ENCODE peak calls at places on chromosomes 1 and 21, in four cellular contexts. C is T follicular helper cell; L is activated T-helper 1 cell treated with anti-CD3 and anti-CD28 coated beads, Interleukin-12 subunit alpha, Interleukin-12 subunit beta, Interleukin-2, Interleukin-4 antibody, amounts not matched to agents 30 ng/mL and 10 ng/mL and 1 ng/mL, durations not matched to agents 14 hours and 24 hours and 36 hours; X is stimulated activated CD8-positive, alpha-beta memory T cell treated with anti-CD3 and anti-CD28 coated beads, Interleukin-2, amount 100 ng/mL, for 1 hour. D is an unnamed sample.

GRCh38 chr21:43702785-43703067 is 16.2 kb upstream of the PDXK start:
- DNase-seq in L (no peak), X (no peak), C (no peak), D (no peak)

GRCh38 chr1:211830330-211831142 is at the start of gene LPGAT1:
- DNase-seq in L (peak), X (peak), C (peak), D (peak)

GRCh38 chr1:158819461-158820443 is 11.4 kb upstream of the MNDA start:
- DNase-seq in C (no peak), X (no peak), L (no peak), D (no peak)

GRCh38 chr1:40270152-40270834 is 12.3 kb downstream of the ZMPSTE24 start:
- DNase-seq in X (no peak), C (no peak), L (no peak), D (no peak)

GRCh38 chr1:172206256-172206655 is 214.2 kb upstream of the C1orf105 start:
- DNase-seq in L (no peak), X (no peak), C (no peak), D (no peak)

GRCh38 chr1:215665212-215665611 is 98.1 kb downstream of the KCTD3 start:
- DNase-seq in L (no peak), C (no peak), X (no peak), D (no peak)

GRCh38 chr21:42291003-42291750 is 24.0 kb downstream of the TFF3 start:
- DNase-seq in C (no peak), X (no peak), L (no peak), D (no peak)

GRCh38 chr1:167291539-167292195 is 71.0 kb downstream of the POU2F1 start:
- DNase-seq in L (no peak), C (no peak), X (no peak), D (no peak)

GRCh38 chr1:161265305-161265704 is 6.8 kb downstream of the PCP4L1 start:
- DNase-seq in X (no peak), C (no peak), L (no peak), D (no peak)

GRCh38 chr1:172326171-172326570 is 94.3 kb upstream of the C1orf105 start:
- DNase-seq in C (no peak), L (no peak), X (no peak), D (no peak)

GRCh38 chr21:43367296-43367695 is 59.6 kb downstream of the SIK1 start:
- DNase-seq in X (no peak), C (no peak), L (no peak), D (no peak)

GRCh38 chr1:227792216-227793078 is 23.0 kb upstream of the PRSS38 start:
- DNase-seq in C (no peak), X (no peak), L (no peak), D (peak)

GRCh38 chr21:43196789-43197188 is 28.0 kb downstream of the CRYAA start:
- DNase-seq in L (no peak), X (no peak), C (no peak), D (no peak)

GRCh38 chr1:205750683-205751651 is 985 bp upstream of the NUCKS1 start:
- DNase-seq in X (no peak), C (no peak), L (no peak), D (no peak)

GRCh38 chr1:69499203-69499803 is 68.4 kb upstream of the LRRC7 start:
- DNase-seq in C (no peak), X (no peak), L (no peak), D (no peak)

GRCh38 chr1:96236156-96236739 is 485.3 kb upstream of the PTBP2 start:
- DNase-seq in C (no peak), X (no peak), L (no peak), D (peak)

GRCh38 chr1:38047603-38048146 is 1.1 kb upstream of the POU3F1 start:
- DNase-seq in L (no peak), C (no peak), X (no peak), D (no peak)

GRCh38 chr1:8903410-8903809 is 24.9 kb upstream of the ENO1 start:
- DNase-seq in X (no peak), L (no peak), C (no peak), D (no peak)

GRCh38 chr21:45138199-45139002 is 64.0 kb downstream of the ADARB1 start:
- DNase-seq in C (peak), L (peak), X (peak), D (peak)

GRCh38 chr1:116666747-116667576 is 571 bp downstream of the IGSF3 start:
- DNase-seq in L (no peak), C (no peak), X (no peak), D (no peak)

GRCh38 chr1:182069028-182069466 is 7.5 kb upstream of the ZNF648 start:
- DNase-seq in C (no peak), X (no peak), L (no peak), D (peak)

GRCh38 chr1:248807067-248807737 is 18.5 kb downstream of the SH3BP5L start:
- DNase-seq in L (peak), C (peak), X (no peak), D (peak)

GRCh38 chr1:74748962-74749361 is 16.0 kb downstream of the TYW3 start:
- DNase-seq in X (no peak), C (no peak), L (no peak), D (no peak)

GRCh38 chr1:154326546-154327465 is 1.5 kb downstream of the ATP8B2 start:
- DNase-seq in L (no peak), X (no peak), C (no peak), D (peak)

GRCh38 chr1:54094001-54094729 is 40.8 kb downstream of the TCEANC2 start:
- DNase-seq in X (no peak), L (no peak), C (no peak), D (no peak)

GRCh38 chr1:34362949-34363348 is 186.2 kb downstream of the C1orf94 start:
- DNase-seq in C (no peak), L (no peak), X (no peak), D (no peak)

GRCh38 chr1:160099716-160100375 is 1.4 kb upstream of the IGSF8 start:
- DNase-seq in L (no peak), C (no peak), X (no peak), D (no peak)

GRCh38 chr1:159936284-159936904 is 9.0 kb downstream of the IGSF9 start:
- DNase-seq in L (peak), C (peak), X (peak), D (peak)

GRCh38 chr1:220249522-220249921 is 22.7 kb downstream of the RAB3GAP2 start:
- DNase-seq in L (no peak), X (no peak), C (no peak), D (no peak)

D was measured in NAMALWA.